ENCODE peak calls at places on chromosome 1, in eight cellular contexts. One of them, this sample, is unnamed.
A peak's percentile ranks its signal among the peaks of the same experiment; 100 is the strongest.

GRCh38 chr1:85569122-85569521 is 11.4 kb upstream of the CCN1 start:
- DNase-seq in lower lobe of right lung: no peak
- DNase-seq in pancreas: no peak
- DNase-seq in testis: no peak
- DNase-seq in Peyer's patch: no peak
- DNase-seq in K562: no peak
- DNase-seq in tibial nerve: no peak
- DNase-seq in thoracic aorta: no peak
- DNase-seq in this sample: no peak

GRCh38 chr1:30373471-30374399 is 349.6 kb downstream of the MATN1 start:
- DNase-seq in lower lobe of right lung: no peak
- DNase-seq in pancreas: no peak
- DNase-seq in testis: no peak
- DNase-seq in Peyer's patch: no peak
- DNase-seq in K562: no peak
- DNase-seq in tibial nerve: no peak
- DNase-seq in thoracic aorta: no peak
- DNase-seq in this sample: no peak

GRCh38 chr1:245765241-245766000 is 610.6 kb downstream of the KIF26B start:
- DNase-seq in lower lobe of right lung: no peak
- DNase-seq in pancreas: no peak
- DNase-seq in testis: no peak
- DNase-seq in Peyer's patch: no peak
- DNase-seq in K562: no peak
- DNase-seq in tibial nerve: no peak
- DNase-seq in thoracic aorta: no peak
- DNase-seq in this sample: no peak

GRCh38 chr1:17027403-17027802 is 15.7 kb upstream of the ATP13A2 start:
- DNase-seq in lower lobe of right lung: peak; percentile 82
- DNase-seq in pancreas: no peak
- DNase-seq in testis: peak; percentile 14
- DNase-seq in Peyer's patch: no peak
- DNase-seq in K562: no peak
- DNase-seq in tibial nerve: no peak
- DNase-seq in thoracic aorta: no peak
- DNase-seq in this sample: no peak

GRCh38 chr1:226991920-226992319 is 51.8 kb downstream of the COQ8A start:
- DNase-seq in lower lobe of right lung: no peak
- DNase-seq in pancreas: peak; percentile 24
- DNase-seq in testis: no peak
- DNase-seq in Peyer's patch: no peak
- DNase-seq in K562: no peak
- DNase-seq in tibial nerve: no peak
- DNase-seq in thoracic aorta: no peak
- DNase-seq in this sample: no peak

GRCh38 chr1:224565186-224565585 is 50.9 kb upstream of the CNIH3 start:
- DNase-seq in lower lobe of right lung: peak; percentile 46
- DNase-seq in pancreas: no peak
- DNase-seq in testis: no peak
- DNase-seq in Peyer's patch: no peak
- DNase-seq in K562: peak; percentile 29
- DNase-seq in tibial nerve: no peak
- DNase-seq in thoracic aorta: no peak
- DNase-seq in this sample: no peak

GRCh38 chr1:244844155-244845121 is 9.0 kb downstream of the COX20 start:
- DNase-seq in lower lobe of right lung: no peak
- DNase-seq in pancreas: no peak
- DNase-seq in testis: no peak
- DNase-seq in Peyer's patch: no peak
- DNase-seq in K562: no peak
- DNase-seq in tibial nerve: no peak
- DNase-seq in thoracic aorta: no peak
- DNase-seq in this sample: no peak

GRCh38 chr1:1678581-1679380 is 13.8 kb downstream of the SLC35E2B start:
- DNase-seq in lower lobe of right lung: peak; percentile 34
- DNase-seq in pancreas: peak; percentile 62
- DNase-seq in testis: no peak
- DNase-seq in Peyer's patch: peak; percentile 92
- DNase-seq in K562: peak; percentile 41
- DNase-seq in tibial nerve: peak; percentile 6
- DNase-seq in thoracic aorta: no peak
- DNase-seq in this sample: peak; percentile 61

GRCh38 chr1:38962113-38962512 is 20.5 kb upstream of the RHBDL2 start:
- DNase-seq in lower lobe of right lung: no peak
- DNase-seq in pancreas: no peak
- DNase-seq in testis: no peak
- DNase-seq in Peyer's patch: no peak
- DNase-seq in K562: no peak
- DNase-seq in tibial nerve: no peak
- DNase-seq in thoracic aorta: no peak
- DNase-seq in this sample: no peak

GRCh38 chr1:38730511-38731397 is 128.8 kb downstream of the RRAGC start:
- DNase-seq in lower lobe of right lung: no peak
- DNase-seq in pancreas: no peak
- DNase-seq in testis: no peak
- DNase-seq in Peyer's patch: no peak
- DNase-seq in K562: no peak
- DNase-seq in tibial nerve: no peak
- DNase-seq in thoracic aorta: no peak
- DNase-seq in this sample: no peak

GRCh38 chr1:205933672-205934618 is 9.3 kb downstream of the SLC26A9 start:
- DNase-seq in lower lobe of right lung: no peak
- DNase-seq in pancreas: no peak
- DNase-seq in testis: no peak
- DNase-seq in Peyer's patch: no peak
- DNase-seq in K562: no peak
- DNase-seq in tibial nerve: no peak
- DNase-seq in thoracic aorta: no peak
- DNase-seq in this sample: no peak

GRCh38 chr1:224080082-224080774 is 33.7 kb upstream of the FBXO28 start:
- DNase-seq in lower lobe of right lung: no peak
- DNase-seq in pancreas: no peak
- DNase-seq in testis: no peak
- DNase-seq in Peyer's patch: no peak
- DNase-seq in K562: peak; percentile 86
- DNase-seq in tibial nerve: no peak
- DNase-seq in thoracic aorta: no peak
- DNase-seq in this sample: no peak

GRCh38 chr1:32180186-32181060 is 948 bp downstream of the TXLNA start:
- DNase-seq in lower lobe of right lung: peak; percentile 73
- DNase-seq in pancreas: peak; percentile 83
- DNase-seq in testis: peak; percentile 67
- DNase-seq in Peyer's patch: peak; percentile 63
- DNase-seq in K562: peak; percentile 56
- DNase-seq in tibial nerve: no peak
- DNase-seq in thoracic aorta: no peak
- DNase-seq in this sample: peak; percentile 50

GRCh38 chr1:54054438-54054749 is 986 bp downstream of the TCEANC2 start:
- DNase-seq in lower lobe of right lung: no peak
- DNase-seq in pancreas: no peak
- DNase-seq in testis: no peak
- DNase-seq in Peyer's patch: no peak
- DNase-seq in K562: peak; percentile 82
- DNase-seq in tibial nerve: no peak
- DNase-seq in thoracic aorta: no peak
- DNase-seq in this sample: peak; percentile 41

GRCh38 chr1:86227026-86227425 is 70.5 kb upstream of the COL24A1 start:
- DNase-seq in lower lobe of right lung: no peak
- DNase-seq in pancreas: no peak
- DNase-seq in testis: no peak
- DNase-seq in Peyer's patch: no peak
- DNase-seq in K562: no peak
- DNase-seq in tibial nerve: no peak
- DNase-seq in thoracic aorta: no peak
- DNase-seq in this sample: no peak

GRCh38 chr1:9198538-9199361 is 35.8 kb upstream of the H6PD start:
- DNase-seq in lower lobe of right lung: no peak
- DNase-seq in pancreas: no peak
- DNase-seq in testis: peak; percentile 48
- DNase-seq in Peyer's patch: no peak
- DNase-seq in K562: no peak
- DNase-seq in tibial nerve: no peak
- DNase-seq in thoracic aorta: no peak
- DNase-seq in this sample: no peak

GRCh38 chr1:9196129-9197040 is 38.2 kb upstream of the H6PD start:
- DNase-seq in lower lobe of right lung: peak; percentile 74
- DNase-seq in pancreas: no peak
- DNase-seq in testis: peak; percentile 82
- DNase-seq in Peyer's patch: peak; percentile 89
- DNase-seq in K562: peak; percentile 71
- DNase-seq in tibial nerve: peak; percentile 83
- DNase-seq in thoracic aorta: peak; percentile 39
- DNase-seq in this sample: peak; percentile 50

GRCh38 chr1:9195651-9196050 is 38.9 kb upstream of the H6PD start:
- DNase-seq in lower lobe of right lung: no peak
- DNase-seq in pancreas: no peak
- DNase-seq in testis: peak; percentile 54
- DNase-seq in Peyer's patch: no peak
- DNase-seq in K562: no peak
- DNase-seq in tibial nerve: no peak
- DNase-seq in thoracic aorta: no peak
- DNase-seq in this sample: no peak

GRCh38 chr1:9200441-9200840 is 34.1 kb upstream of the H6PD start:
- DNase-seq in lower lobe of right lung: no peak
- DNase-seq in pancreas: no peak
- DNase-seq in testis: no peak
- DNase-seq in Peyer's patch: no peak
- DNase-seq in K562: no peak
- DNase-seq in tibial nerve: no peak
- DNase-seq in thoracic aorta: no peak
- DNase-seq in this sample: no peak

GRCh38 chr1:9197186-9198099 is 37.1 kb upstream of the H6PD start:
- DNase-seq in lower lobe of right lung: no peak
- DNase-seq in pancreas: no peak
- DNase-seq in testis: no peak
- DNase-seq in Peyer's patch: no peak
- DNase-seq in K562: no peak
- DNase-seq in tibial nerve: no peak
- DNase-seq in thoracic aorta: no peak
- DNase-seq in this sample: no peak
- H3K4me1 ChIP-seq in lower lobe of right lung: peaks cover 29% of the 10 kb centered on the region
- H3K4me1 ChIP-seq in pancreas: no peaks in the 10 kb centered on the region
- H3K4me1 ChIP-seq in testis: peaks cover 40% of the 10 kb centered on the region
- H3K4me1 ChIP-seq in Peyer's patch: peaks cover 25% of the 10 kb centered on the region
- H3K4me1 ChIP-seq in K562: peaks cover 3% of the 10 kb centered on the region
- H3K4me1 ChIP-seq in tibial nerve: peaks cover 54% of the 10 kb centered on the region
- H3K4me1 ChIP-seq in thoracic aorta: peaks cover 45% of the 10 kb centered on the region
- H3K4me1 ChIP-seq in this sample: peaks cover 22% of the 10 kb centered on the region

DNA sequence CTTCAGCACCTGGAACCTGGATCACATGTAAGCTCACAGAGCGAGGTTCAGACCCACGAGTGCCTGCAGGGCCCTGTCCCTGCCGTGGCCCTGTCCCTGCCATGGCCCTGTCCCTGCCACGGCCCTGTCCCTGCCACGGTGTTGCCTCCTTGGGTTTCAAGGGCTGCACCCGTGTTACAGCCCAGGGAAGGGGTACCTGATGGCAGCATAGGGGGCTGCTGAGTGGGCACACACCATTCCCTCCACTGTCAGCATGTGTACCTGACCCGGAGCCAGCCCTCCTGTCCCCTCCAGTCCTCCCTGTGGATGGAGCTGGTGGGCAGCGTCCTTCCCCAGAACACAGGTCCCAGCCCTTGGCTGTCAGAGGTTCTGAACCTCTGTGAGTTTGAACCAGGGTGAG is 15.3 kb downstream of the DFFB start:
- DNase-seq in lower lobe of right lung: peak; percentile 16
- DNase-seq in pancreas: no peak
- DNase-seq in testis: no peak
- DNase-seq in Peyer's patch: no peak
- DNase-seq in K562: no peak
- DNase-seq in tibial nerve: no peak
- DNase-seq in thoracic aorta: no peak
- DNase-seq in this sample: no peak
- H3K36me3 ChIP-seq in lower lobe of right lung: peaks cover 85% of the 10 kb centered on the region
- H3K36me3 ChIP-seq in pancreas: no peaks in the 10 kb centered on the region
- H3K36me3 ChIP-seq in testis: no peaks in the 10 kb centered on the region
- H3K36me3 ChIP-seq in Peyer's patch: no peaks in the 10 kb centered on the region
- H3K36me3 ChIP-seq in K562: peaks cover 54% of the 10 kb centered on the region
- H3K36me3 ChIP-seq in tibial nerve: peaks cover 7% of the 10 kb centered on the region
- H3K36me3 ChIP-seq in thoracic aorta: peaks cover 52% of the 10 kb centered on the region
- H3K36me3 ChIP-seq in this sample: peaks cover 48% of the 10 kb centered on the region

DNA sequence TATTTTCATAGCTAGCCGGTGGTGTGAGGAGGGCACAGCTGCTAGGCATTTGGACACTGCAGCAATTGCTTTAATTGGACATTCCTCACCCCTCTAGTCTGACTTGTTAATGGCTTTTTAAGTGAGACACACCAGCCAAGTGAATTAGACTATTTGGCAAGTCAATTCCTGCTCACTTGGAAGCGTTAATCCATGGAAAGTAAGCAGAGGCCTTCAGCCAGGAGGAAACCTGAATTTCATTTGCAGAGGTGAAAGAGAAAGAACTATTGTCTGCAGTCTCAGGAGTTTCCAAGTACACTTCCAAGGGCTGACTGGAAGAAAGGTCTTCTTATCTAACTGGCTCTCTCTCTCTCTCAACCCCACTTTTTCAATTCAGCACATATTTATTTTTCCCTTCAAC is 175.8 kb downstream of the ST6GALNAC3 start:
- DNase-seq in lower lobe of right lung: no peak
- DNase-seq in pancreas: no peak
- DNase-seq in testis: no peak
- DNase-seq in Peyer's patch: no peak
- DNase-seq in K562: no peak
- DNase-seq in tibial nerve: no peak
- DNase-seq in thoracic aorta: no peak
- DNase-seq in this sample: no peak
- H3K9me3 ChIP-seq in lower lobe of right lung: no peaks in the 10 kb centered on the region
- H3K9me3 ChIP-seq in pancreas: no peaks in the 10 kb centered on the region
- H3K9me3 ChIP-seq in testis: no peaks in the 10 kb centered on the region
- H3K9me3 ChIP-seq in Peyer's patch: no peaks in the 10 kb centered on the region
- H3K9me3 ChIP-seq in K562: no peaks in the 10 kb centered on the region
- H3K9me3 ChIP-seq in tibial nerve: no peaks in the 10 kb centered on the region
- H3K9me3 ChIP-seq in thoracic aorta: no peaks in the 10 kb centered on the region
- H3K9me3 ChIP-seq in this sample: no peaks in the 10 kb centered on the region

DNA sequence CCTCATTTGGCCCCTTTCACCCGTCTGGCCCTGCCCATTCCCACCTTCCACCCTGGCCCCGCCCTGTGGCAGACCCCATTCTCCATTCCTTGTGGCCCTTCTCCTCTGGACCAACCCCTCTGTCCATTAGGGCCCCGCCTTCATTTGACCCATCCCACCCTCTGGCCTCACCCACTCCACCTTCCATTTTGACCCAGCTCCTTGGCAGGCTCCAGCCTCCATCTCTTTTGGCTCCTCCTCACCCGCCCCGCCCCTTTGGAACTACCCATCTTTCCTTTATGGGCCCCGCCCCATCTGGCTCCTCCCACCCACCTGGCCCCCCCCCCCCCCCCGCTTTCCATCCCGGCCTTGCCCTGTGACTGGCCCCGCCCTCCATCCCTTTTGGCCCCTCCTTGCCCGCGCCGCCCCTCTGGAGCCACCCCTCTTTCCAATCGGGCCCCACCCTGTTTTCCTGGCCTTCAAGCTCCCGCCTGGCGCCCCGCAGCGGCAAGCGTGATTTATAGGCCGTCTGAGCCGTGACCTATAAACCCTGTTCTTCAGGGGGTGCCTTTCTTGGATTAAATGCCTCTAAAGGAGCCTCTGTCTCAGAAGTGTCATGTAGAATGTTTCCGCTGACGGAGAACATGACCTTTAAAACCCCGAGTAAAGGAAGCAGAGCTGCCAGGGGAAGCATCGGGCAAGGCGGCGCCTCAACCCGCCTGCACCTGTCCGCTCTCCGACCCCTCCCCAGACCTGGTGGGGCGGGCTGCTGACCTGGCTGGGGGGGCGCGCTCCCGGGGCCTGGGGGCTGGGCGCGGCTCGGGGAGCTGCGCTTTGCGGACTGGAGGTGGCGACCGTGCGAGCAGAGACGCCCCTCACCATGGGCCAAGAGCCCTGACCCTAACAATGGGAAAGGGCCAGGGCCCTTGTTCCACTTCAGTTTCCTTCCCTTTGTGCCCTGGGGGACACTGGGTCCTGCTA is 178.0 kb downstream of the CAMTA1 start:
- DNase-seq in lower lobe of right lung: peak; percentile 54
- DNase-seq in pancreas: peak; percentile 72
- DNase-seq in testis: peak; percentile 95
- DNase-seq in Peyer's patch: peak; percentile 75
- DNase-seq in K562: peak; percentile 82
- DNase-seq in tibial nerve: peak; percentile 31
- DNase-seq in thoracic aorta: no peak
- DNase-seq in this sample: peak; percentile 32
- H3K4me1 ChIP-seq in lower lobe of right lung: peaks cover 4% of the 10 kb centered on the region
- H3K4me1 ChIP-seq in pancreas: no peaks in the 10 kb centered on the region
- H3K4me1 ChIP-seq in testis: peaks cover 37% of the 10 kb centered on the region
- H3K4me1 ChIP-seq in Peyer's patch: peaks cover 16% of the 10 kb centered on the region
- H3K4me1 ChIP-seq in K562: peaks cover 22% of the 10 kb centered on the region
- H3K4me1 ChIP-seq in tibial nerve: peaks cover 40% of the 10 kb centered on the region
- H3K4me1 ChIP-seq in thoracic aorta: no peaks in the 10 kb centered on the region
- H3K4me1 ChIP-seq in this sample: peaks cover 17% of the 10 kb centered on the region